ENCODE peak calls at places on chromosomes 1 and 21, in seven cellular contexts. H is HCT116, V is H1, F is K562, Y is HepG2, T is SK-N-SH, U is GM12878. I is an unnamed sample.

GRCh38 chr1:33931115-33931475 is 67.2 kb downstream of the HMGB4 start:
- DNase-seq in H (no peak), V (no peak), F (no peak), Y (no peak), T (no peak), U (no peak), I (no peak)

GRCh38 chr1:4564083-4564482 is 90.3 kb upstream of the AJAP1 start:
- DNase-seq in H (no peak), V (no peak), F (no peak), Y (no peak), T (no peak), U (no peak), I (no peak)

GRCh38 chr1:28190337-28190979 is 14.0 kb upstream of the PTAFR start:
- DNase-seq in H (no peak), V (no peak), F (no peak), Y (no peak), T (no peak), U (no peak), I (no peak)

GRCh38 chr21:44817914-44818635 is at the start of gene SUMO3:
- DNase-seq in H (no peak), V (peak; percentile 90), F (peak; percentile 97), Y (peak; percentile 51), T (peak; percentile 98), U (no peak), I (no peak)

GRCh38 chr1:30605441-30605920 is 117.9 kb downstream of the MATN1 start:
- DNase-seq in H (no peak), V (no peak), F (no peak), Y (no peak), T (no peak), U (no peak), I (no peak)

GRCh38 chr21:45365608-45366241 is 39.2 kb upstream of the COL18A1 start:
- DNase-seq in H (peak; percentile 67), V (no peak), F (no peak), Y (peak; percentile 92), T (no peak), U (no peak), I (no peak)

GRCh38 chr1:226984521-226985238 is 44.6 kb downstream of the COQ8A start:
- DNase-seq in H (no peak), V (no peak), F (no peak), Y (no peak), T (no peak), U (no peak), I (no peak)

GRCh38 chr1:225498539-225499135 is 70.8 kb upstream of the LBR start:
- DNase-seq in H (no peak), V (no peak), F (no peak), Y (no peak), T (no peak), U (no peak), I (no peak)

GRCh38 chr1:61640531-61641125 is 84.3 kb downstream of the TM2D1 start:
- DNase-seq in H (no peak), V (no peak), F (no peak), Y (no peak), T (no peak), U (no peak), I (no peak)

GRCh38 chr1:236938745-236939144 is 65.5 kb downstream of the MT1HL1 start:
- DNase-seq in H (no peak), V (no peak), F (no peak), Y (no peak), T (no peak), U (no peak), I (no peak)

GRCh38 chr1:76073471-76073870 is 1.1 kb upstream of the ST6GALNAC3 start:
- DNase-seq in H (no peak), V (no peak), F (no peak), Y (no peak), T (no peak), U (no peak), I (no peak)

GRCh38 chr1:1233567-1233892 is 1.5 kb downstream of the B3GALT6 start:
- DNase-seq in H (no peak), V (no peak), F (no peak), Y (no peak), T (no peak), U (no peak), I (no peak)

GRCh38 chr1:66791621-66792610 is 9.2 kb downstream of the INSL5 start:
- DNase-seq in H (no peak), V (no peak), F (no peak), Y (no peak), T (no peak), U (no peak), I (no peak)

GRCh38 chr1:43329995-43330751 is 7.4 kb upstream of the MPL start:
- DNase-seq in H (no peak), V (no peak), F (peak; percentile 97), Y (no peak), T (no peak), U (no peak), I (no peak)

GRCh38 chr1:11730429-11730861 is 5.5 kb upstream of the AGTRAP start:
- DNase-seq in H (no peak), V (no peak), F (no peak), Y (no peak), T (no peak), U (no peak), I (no peak)

GRCh38 chr1:93960641-93961147 is 51.5 kb upstream of the GCLM start:
- DNase-seq in H (no peak), V (no peak), F (no peak), Y (peak; percentile 43), T (no peak), U (no peak), I (no peak)

GRCh38 chr1:2624735-2625300 is 8.0 kb downstream of the MMEL1 start:
- DNase-seq in H (no peak), V (no peak), F (no peak), Y (no peak), T (no peak), U (no peak), I (no peak)

GRCh38 chr21:18228060-18228739 is 16.4 kb upstream of the CHODL start:
- DNase-seq in H (no peak), V (no peak), F (no peak), Y (no peak), T (no peak), U (no peak), I (no peak)

DNA sequence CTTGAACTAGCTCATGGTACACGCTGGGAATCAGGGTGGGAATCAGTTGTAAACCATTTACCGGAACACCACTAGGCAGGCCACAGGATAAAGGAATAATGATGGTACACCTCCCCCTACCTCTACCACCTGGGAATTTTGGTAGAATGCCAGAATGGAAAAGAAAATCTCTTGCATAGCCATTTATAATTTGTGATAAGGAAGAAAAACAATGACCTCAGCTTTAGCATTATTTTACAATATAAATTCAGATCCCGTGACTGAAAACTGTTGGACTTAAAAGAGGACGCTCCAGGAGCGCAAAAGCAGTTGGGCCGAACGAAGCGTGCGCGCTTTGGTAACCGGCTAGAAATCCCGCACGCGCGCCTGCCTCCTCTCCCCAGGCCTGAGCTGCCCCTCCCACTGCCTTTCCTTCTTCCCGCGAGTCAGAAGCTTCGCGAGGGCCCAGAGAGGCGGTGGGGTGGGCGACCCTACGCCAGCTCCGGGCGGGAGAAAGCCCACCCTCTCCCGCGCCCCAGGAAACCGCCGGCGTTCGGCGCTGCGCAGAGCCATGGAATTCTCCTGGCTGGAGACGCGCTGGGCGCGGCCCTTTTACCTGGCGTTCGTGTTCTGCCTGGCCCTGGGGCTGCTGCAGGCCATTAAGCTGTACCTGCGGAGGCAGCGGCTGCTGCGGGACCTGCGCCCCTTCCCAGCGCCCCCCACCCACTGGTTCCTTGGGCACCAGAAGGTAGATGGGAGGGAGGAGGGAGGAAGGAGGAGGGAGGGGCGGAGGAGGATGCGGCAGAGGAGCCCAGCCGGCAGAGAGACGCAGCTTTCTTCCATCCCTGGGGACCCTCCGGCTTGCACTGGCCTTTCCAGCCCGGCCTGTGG is at the start of gene CYP4X1:
- DNase-seq in H (no peak), V (peak; percentile 77), F (no peak), Y (no peak), T (peak; percentile 11), U (no peak), I (no peak)
- TF ChIP-seq SIN3A in H (no peak), V (no peak), F (no peak), Y (no peak), T (no peak), U (no peak), I (no peak)

GRCh38 chr1:246775531-246776385 is 51.5 kb downstream of the SCCPDH start:
- DNase-seq in H (no peak), V (no peak), F (no peak), Y (no peak), T (no peak), U (no peak), I (no peak)
- H3K36me3 ChIP-seq in H (no peaks in the 10 kb centered on the region), V (no peaks in the 10 kb centered on the region), F (peaks cover 9% of the 10 kb centered on the region), Y (peaks cover 15% of the 10 kb centered on the region), T (peaks cover 64% of the 10 kb centered on the region), U (peaks cover 3% of the 10 kb centered on the region), I (peaks cover 2% of the 10 kb centered on the region)

DNA sequence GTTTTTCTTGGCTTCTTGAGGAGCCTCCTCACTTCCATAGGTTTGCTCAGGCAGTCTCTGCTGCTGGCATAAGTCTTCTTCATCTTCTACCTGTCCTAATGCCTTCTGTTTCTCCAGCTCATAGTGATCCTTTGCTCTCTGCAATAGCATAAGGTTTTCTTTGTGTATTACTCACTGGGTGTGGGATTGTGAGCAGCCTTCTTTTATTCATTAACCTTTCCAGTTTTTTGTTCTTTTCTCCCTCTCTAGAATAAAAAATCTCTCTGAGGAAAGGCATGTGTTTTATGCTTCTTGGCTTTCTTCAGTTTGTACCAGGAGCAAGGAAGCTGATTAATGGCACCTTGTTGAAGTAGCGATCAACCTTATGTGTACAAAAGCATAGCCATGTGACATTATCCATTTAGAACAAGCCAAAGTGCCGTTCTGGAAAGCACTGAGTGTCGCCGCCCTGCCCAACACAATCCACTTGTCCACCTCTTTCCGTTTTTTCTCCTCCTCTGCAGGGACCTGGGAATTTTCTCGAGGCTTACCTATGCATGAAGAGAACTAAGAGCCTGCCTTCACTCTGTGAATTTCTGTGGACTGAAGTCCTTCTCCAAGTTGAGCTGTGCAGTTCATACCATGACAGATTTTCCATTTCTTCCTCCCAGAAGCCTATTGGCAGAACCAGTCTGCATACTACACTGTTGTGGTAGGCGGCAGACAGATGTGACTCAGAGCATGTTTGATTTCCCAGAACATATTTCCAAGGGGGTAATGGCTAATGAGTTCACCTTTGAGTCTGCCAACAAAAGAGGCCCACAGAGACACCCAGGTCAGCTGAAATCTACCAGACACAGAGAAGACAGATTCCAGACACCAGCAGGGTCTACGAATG is 39.0 kb downstream of the DPT start:
- DNase-seq in H (no peak), V (no peak), F (no peak), Y (peak; percentile 86), T (peak; percentile 36), U (no peak), I (no peak)
- TF ChIP-seq POLR2AphosphoS5 in H (no peak), V (no peak), F (no peak), Y (no peak), T (peak; percentile 80), U (no peak), I (no peak)

DNA sequence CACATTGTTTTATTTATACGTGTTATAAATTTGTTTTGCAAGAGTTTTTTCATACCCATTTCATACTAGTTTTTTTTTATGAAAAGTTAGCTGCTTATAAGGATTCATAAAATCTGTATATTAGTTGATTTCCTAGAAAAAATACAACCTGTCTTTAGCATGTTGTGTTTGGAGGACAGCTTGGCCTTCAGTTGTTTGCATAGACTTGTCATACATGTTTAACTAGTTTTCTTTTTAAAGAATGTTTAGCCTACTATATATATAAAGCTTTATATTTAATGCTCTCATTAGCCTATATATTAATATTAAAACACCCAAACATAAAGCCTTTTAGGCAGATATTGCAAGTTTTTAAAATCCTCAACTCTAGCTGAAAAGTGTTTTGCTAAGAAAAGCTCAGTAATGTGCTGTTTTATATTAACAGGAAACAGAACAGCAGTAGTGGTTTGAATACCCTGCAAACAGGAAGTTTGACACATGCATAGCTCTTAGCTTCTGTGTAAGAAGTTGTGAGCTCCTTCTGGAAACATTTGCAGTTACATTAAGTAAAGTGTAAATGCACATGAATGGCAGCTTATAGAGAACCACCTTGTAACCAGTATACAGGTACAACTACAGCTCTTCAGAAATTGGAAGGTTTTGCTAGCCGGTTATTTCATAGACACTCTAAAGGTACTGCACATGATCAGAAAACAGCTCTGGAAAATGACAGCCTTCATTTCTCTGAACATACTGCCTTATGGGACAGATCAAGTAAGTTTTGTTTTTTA is at the start of gene PRKACB:
- DNase-seq in H (no peak), V (no peak), F (no peak), Y (no peak), T (no peak), U (peak; percentile 24), I (peak; percentile 51)
- TF ChIP-seq SIN3A in H (no peak), V (no peak), F (no peak), Y (no peak), T (no peak), U (no peak), I (no peak)

I was measured in Panc1.